ENCODE peak calls at places on chromosomes 2 and 18, in four cellular contexts. One of them, this sample, is unnamed. For H3K4me1, the result is how much of the 10 kb centered on the place peaks cover.

GRCh38 chr18:3648695-3649094 is 198.7 kb downstream of the TGIF1 start:
- DNase-seq in PC-3: no peak
- DNase-seq in HCT116: no peak
- DNase-seq in neural progenitor cell: no peak
- DNase-seq in this sample: no peak

GRCh38 chr2:129709030-129709955 is 270.2 kb upstream of the RAB6C start:
- DNase-seq in HCT116: no peak
- DNase-seq in PC-3: no peak
- DNase-seq in neural progenitor cell: no peak
- DNase-seq in this sample: no peak

GRCh38 chr18:23406271-23406787 is 46.8 kb upstream of the RIOK3 start:
- DNase-seq in PC-3: peak
- DNase-seq in neural progenitor cell: no peak
- DNase-seq in HCT116: no peak
- DNase-seq in this sample: peak

GRCh38 chr2:173568054-173568453 is 213.4 kb downstream of the CDCA7 start:
- DNase-seq in neural progenitor cell: peak
- DNase-seq in HCT116: peak
- DNase-seq in PC-3: peak
- DNase-seq in this sample: peak

GRCh38 chr2:236193026-236193425 is 24.8 kb upstream of the GBX2 start:
- DNase-seq in PC-3: no peak
- DNase-seq in neural progenitor cell: no peak
- DNase-seq in HCT116: no peak
- DNase-seq in this sample: no peak

GRCh38 chr2:64781991-64782390 is 128.3 kb upstream of the SERTAD2 start:
- DNase-seq in PC-3: peak
- DNase-seq in neural progenitor cell: no peak
- DNase-seq in HCT116: no peak
- DNase-seq in this sample: peak

GRCh38 chr2:127826047-127826446 is 15.1 kb upstream of the WDR33 start:
- DNase-seq in PC-3: peak
- DNase-seq in neural progenitor cell: no peak
- DNase-seq in HCT116: no peak
- DNase-seq in this sample: no peak

GRCh38 chr2:205868773-205869333 is 186.6 kb downstream of the NRP2 start:
- DNase-seq in PC-3: peak
- DNase-seq in neural progenitor cell: no peak
- DNase-seq in HCT116: no peak
- DNase-seq in this sample: no peak

GRCh38 chr2:217367464-217367863 is 507.6 kb upstream of the TNP1 start:
- DNase-seq in HCT116: no peak
- DNase-seq in PC-3: peak
- DNase-seq in neural progenitor cell: no peak
- DNase-seq in this sample: peak

GRCh38 chr2:26494891-26495290 is 17.0 kb upstream of the OTOF start:
- DNase-seq in PC-3: no peak
- DNase-seq in neural progenitor cell: no peak
- DNase-seq in HCT116: no peak
- DNase-seq in this sample: no peak

GRCh38 chr2:26494199-26494598 is 16.3 kb upstream of the OTOF start:
- DNase-seq in neural progenitor cell: no peak
- DNase-seq in PC-3: no peak
- DNase-seq in HCT116: no peak
- DNase-seq in this sample: no peak

GRCh38 chr2:26493631-26494030 is 15.7 kb upstream of the OTOF start:
- DNase-seq in neural progenitor cell: no peak
- DNase-seq in HCT116: no peak
- DNase-seq in PC-3: no peak
- DNase-seq in this sample: no peak

GRCh38 chr2:26492749-26493515 is 15.0 kb upstream of the OTOF start:
- DNase-seq in neural progenitor cell: no peak
- DNase-seq in HCT116: no peak
- DNase-seq in PC-3: no peak
- DNase-seq in this sample: no peak

DNA sequence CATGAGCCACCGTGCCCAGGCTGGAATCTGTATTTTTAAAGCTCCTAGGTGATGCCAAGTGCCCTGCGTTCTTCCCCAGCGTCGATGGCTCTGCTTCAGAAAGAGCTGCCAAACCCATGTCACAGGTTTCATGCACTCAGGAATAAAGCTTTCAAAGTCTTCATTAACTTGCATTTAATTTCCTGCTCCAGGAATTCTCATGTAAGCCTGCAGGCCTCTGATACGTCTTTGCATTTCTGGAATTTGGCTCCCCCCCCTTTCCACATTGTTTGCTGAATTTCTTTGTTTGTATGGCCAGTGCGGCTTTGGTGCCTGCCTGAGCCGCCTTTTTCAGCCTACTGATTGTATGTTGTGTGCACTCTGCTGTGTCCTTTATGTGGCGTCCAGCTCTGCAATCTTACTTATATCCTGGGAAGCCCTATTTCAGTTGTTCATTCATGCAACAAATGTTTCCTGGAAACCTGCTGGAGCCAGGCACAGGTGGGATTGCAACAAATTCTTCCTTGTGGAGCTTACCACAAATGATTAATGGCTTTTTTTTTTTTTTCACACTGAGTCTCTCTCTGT is 17.9 kb upstream of the OTOF start:
- DNase-seq in HCT116: no peak
- DNase-seq in neural progenitor cell: peak
- DNase-seq in PC-3: no peak
- DNase-seq in this sample: no peak
- TF ChIP-seq EZH2phosphoT487 in HCT116: no peak
- TF ChIP-seq EZH2phosphoT487 in neural progenitor cell: peak
- TF ChIP-seq EZH2phosphoT487 in PC-3: no peak
- TF ChIP-seq EZH2phosphoT487 in this sample: no peak

GRCh38 chr18:61841709-61842108 is 51.1 kb downstream of the RNF152 start:
- DNase-seq in neural progenitor cell: no peak
- DNase-seq in HCT116: no peak
- DNase-seq in PC-3: no peak
- DNase-seq in this sample: no peak
- H3K4me1 ChIP-seq in neural progenitor cell: under half
- H3K4me1 ChIP-seq in HCT116: under half
- H3K4me1 ChIP-seq in PC-3: under half
- H3K4me1 ChIP-seq in this sample: under half

GRCh38 chr2:130915149-130915548 is 78.4 kb downstream of the ARHGEF4 start:
- DNase-seq in neural progenitor cell: no peak
- DNase-seq in PC-3: no peak
- DNase-seq in HCT116: no peak
- DNase-seq in this sample: no peak

GRCh38 chr2:130917006-130917688 is 80.4 kb downstream of the ARHGEF4 start:
- DNase-seq in HCT116: no peak
- DNase-seq in neural progenitor cell: no peak
- DNase-seq in PC-3: no peak
- DNase-seq in this sample: no peak

GRCh38 chr2:130916438-130916705 is 79.7 kb downstream of the ARHGEF4 start:
- DNase-seq in neural progenitor cell: no peak
- DNase-seq in HCT116: no peak
- DNase-seq in PC-3: no peak
- DNase-seq in this sample: no peak

GRCh38 chr2:130913891-130914290 is 77.2 kb downstream of the ARHGEF4 start:
- DNase-seq in HCT116: no peak
- DNase-seq in neural progenitor cell: no peak
- DNase-seq in PC-3: no peak
- DNase-seq in this sample: no peak

DNA sequence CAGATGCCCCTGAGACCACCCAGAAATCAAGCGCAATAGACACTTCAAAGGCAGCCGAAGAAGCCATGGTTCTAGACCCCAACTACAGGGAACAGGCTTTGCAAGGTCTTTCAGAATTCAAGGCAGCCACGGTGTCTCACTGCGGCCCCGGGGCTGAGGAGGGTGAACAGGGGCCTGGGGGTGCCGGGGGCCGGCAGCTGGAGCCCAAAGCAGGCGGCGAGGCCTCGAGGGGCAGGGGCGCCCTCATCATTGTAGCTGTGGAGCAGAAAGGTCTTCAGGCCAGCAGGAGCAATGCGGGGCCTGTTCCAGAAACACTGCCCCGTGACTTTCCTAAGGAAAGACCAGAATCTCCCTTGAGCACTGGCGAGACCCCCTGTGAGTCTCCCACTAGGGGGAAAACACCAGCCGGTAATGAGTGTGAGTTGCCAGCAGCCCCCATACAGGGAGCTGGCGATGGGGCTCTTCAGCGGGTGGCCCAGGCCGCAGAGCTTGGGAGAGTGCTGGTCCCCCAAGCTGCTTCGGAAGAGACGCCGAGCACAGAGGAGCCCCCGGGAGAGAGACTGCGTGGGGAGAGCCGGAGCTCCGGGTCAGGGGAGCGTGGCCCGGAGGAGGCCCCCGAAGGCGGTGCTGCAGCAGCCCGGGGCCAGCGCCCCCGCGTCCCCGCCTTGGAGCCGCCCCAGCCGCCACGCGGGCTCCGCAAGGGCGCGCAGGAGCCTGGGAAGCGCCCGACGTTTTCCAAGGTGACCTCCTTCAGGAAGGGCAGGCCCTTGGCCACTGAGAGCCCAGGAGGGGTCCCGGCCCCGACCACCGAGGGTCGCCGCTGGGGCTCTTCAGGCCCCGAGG is 79.1 kb downstream of the ARHGEF4 start:
- DNase-seq in HCT116: no peak
- DNase-seq in PC-3: no peak
- DNase-seq in neural progenitor cell: no peak
- DNase-seq in this sample: no peak
- TF ChIP-seq EZH2 in HCT116: no peak
- TF ChIP-seq EZH2 in PC-3: no peak
- TF ChIP-seq EZH2 in neural progenitor cell: no peak
- TF ChIP-seq EZH2 in this sample: no peak

DNA sequence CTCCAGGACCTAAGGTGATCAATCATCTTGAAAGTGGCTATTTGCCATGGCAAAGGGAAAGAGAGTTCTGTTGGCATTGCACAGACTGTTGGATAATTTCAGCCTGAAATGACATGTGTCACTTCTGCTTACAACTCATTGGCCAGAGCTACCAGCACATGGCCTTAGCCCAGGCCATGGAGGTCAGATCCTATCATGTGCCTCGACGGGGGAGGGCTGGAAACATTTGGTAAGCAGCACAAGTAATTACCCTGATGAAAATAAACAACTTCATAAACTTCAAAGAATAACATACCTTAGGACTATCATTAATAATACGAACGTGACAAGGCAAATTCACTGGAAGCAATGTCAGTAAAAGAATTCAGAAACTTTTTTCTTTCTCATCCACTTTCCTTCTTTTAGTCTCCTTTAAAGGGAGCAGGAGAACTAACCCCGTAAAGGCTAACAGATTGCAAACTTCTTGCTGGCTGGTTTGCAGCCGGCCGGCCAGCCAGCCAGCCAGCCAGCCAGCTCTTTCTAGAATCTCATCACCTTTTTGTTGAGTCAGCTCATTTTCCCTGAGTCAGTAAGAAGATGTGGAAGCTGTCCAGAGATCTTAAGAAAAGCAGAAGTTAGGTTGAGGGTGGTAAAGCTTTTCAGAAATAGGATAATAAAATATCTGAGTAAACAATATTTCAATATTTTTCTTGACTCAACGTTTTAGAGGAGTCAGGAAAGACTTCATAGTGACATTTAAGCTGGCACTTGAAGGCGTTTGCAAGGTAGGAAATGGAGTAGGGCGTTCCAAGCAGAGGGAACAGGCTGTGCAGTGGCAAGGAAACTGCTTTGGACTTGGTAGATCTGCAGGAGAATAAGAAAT is 31.9 kb downstream of the CNRIP1 start:
- DNase-seq in HCT116: no peak
- DNase-seq in PC-3: peak
- DNase-seq in neural progenitor cell: no peak
- DNase-seq in this sample: peak
- TF ChIP-seq EZH2phosphoT487 in HCT116: no peak
- TF ChIP-seq EZH2phosphoT487 in PC-3: no peak
- TF ChIP-seq EZH2phosphoT487 in neural progenitor cell: no peak
- TF ChIP-seq EZH2phosphoT487 in this sample: no peak

DNA sequence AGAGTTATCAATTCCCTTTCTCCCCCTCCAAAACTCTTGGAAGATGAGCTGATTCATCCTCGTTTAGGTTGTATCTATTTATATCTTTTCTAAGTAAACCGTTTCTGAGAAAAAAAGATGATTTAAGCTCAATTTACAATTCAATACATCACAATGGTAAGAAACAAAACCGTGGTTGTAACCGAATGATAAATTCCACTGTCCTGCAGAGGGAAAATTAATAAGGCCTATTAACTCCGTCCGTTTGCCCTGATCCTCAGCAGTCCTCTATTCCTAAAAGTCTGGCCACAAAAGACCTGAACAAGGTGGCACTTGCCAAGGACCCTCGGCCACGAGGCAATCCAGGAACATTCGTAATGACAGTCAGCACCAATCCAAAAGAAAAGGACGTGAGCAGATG is 286.2 kb downstream of the TCF4 start:
- DNase-seq in neural progenitor cell: no peak
- DNase-seq in PC-3: no peak
- DNase-seq in HCT116: no peak
- DNase-seq in this sample: no peak
- H3K4me1 ChIP-seq in neural progenitor cell: under half
- H3K4me1 ChIP-seq in PC-3: under half
- H3K4me1 ChIP-seq in HCT116: under half
- H3K4me1 ChIP-seq in this sample: under half

GRCh38 chr2:226411727-226412360 is 387.8 kb downstream of the IRS1 start:
- DNase-seq in HCT116: peak
- DNase-seq in PC-3: peak
- DNase-seq in neural progenitor cell: no peak
- DNase-seq in this sample: peak
- TF ChIP-seq EZH2 in HCT116: no peak
- TF ChIP-seq EZH2 in PC-3: no peak
- TF ChIP-seq EZH2 in neural progenitor cell: no peak
- TF ChIP-seq EZH2 in this sample: no peak

GRCh38 chr2:187644991-187645390 is 90.8 kb upstream of the TFPI start:
- DNase-seq in PC-3: no peak
- DNase-seq in HCT116: no peak
- DNase-seq in neural progenitor cell: no peak
- DNase-seq in this sample: peak
- TF ChIP-seq EZH2phosphoT487 in PC-3: no peak
- TF ChIP-seq EZH2phosphoT487 in HCT116: no peak
- TF ChIP-seq EZH2phosphoT487 in neural progenitor cell: no peak
- TF ChIP-seq EZH2phosphoT487 in this sample: no peak

This sample was measured in GM23248.